ENCODE peak calls at places on chromosomes 7 and 10, in seven cellular contexts. One of them, this sample, is unnamed.

GRCh38 chr7:38327597-38327996 is 54.2 kb upstream of the TARP start:
- DNase-seq in heart right ventricle: no peak
- DNase-seq in fibroblast of lung: peak; percentile 55
- DNase-seq in left ventricle myocardium inferior: no peak
- DNase-seq in breast epithelium: no peak
- DNase-seq in A549: no peak
- DNase-seq in cardiac muscle cell: no peak
- DNase-seq in this sample: no peak

GRCh38 chr7:80659120-80660055 is 20.9 kb downstream of the CD36 start:
- DNase-seq in fibroblast of lung: peak; percentile 25
- DNase-seq in left ventricle myocardium inferior: no peak
- DNase-seq in A549: peak; percentile 26
- DNase-seq in breast epithelium: no peak
- DNase-seq in heart right ventricle: no peak
- DNase-seq in cardiac muscle cell: peak; percentile 20
- DNase-seq in this sample: no peak

GRCh38 chr7:148882668-148883232 is 1.3 kb downstream of the EZH2 start:
- DNase-seq in left ventricle myocardium inferior: no peak
- DNase-seq in cardiac muscle cell: no peak
- DNase-seq in heart right ventricle: no peak
- DNase-seq in A549: no peak
- DNase-seq in breast epithelium: no peak
- DNase-seq in fibroblast of lung: peak; percentile 6
- DNase-seq in this sample: no peak

GRCh38 chr10:114179148-114179547 is at the start of gene TDRD1:
- DNase-seq in heart right ventricle: peak; percentile 35
- DNase-seq in left ventricle myocardium inferior: no peak
- DNase-seq in fibroblast of lung: no peak
- DNase-seq in A549: no peak
- DNase-seq in cardiac muscle cell: no peak
- DNase-seq in breast epithelium: no peak
- DNase-seq in this sample: no peak

GRCh38 chr10:88332526-88333265 is 250.4 kb downstream of the RNLS start:
- DNase-seq in left ventricle myocardium inferior: no peak
- DNase-seq in A549: no peak
- DNase-seq in heart right ventricle: no peak
- DNase-seq in breast epithelium: no peak
- DNase-seq in cardiac muscle cell: no peak
- DNase-seq in fibroblast of lung: no peak
- DNase-seq in this sample: no peak

GRCh38 chr10:75611972-75612331 is 180.5 kb downstream of the LRMDA start:
- DNase-seq in heart right ventricle: no peak
- DNase-seq in cardiac muscle cell: no peak
- DNase-seq in breast epithelium: no peak
- DNase-seq in fibroblast of lung: no peak
- DNase-seq in A549: no peak
- DNase-seq in left ventricle myocardium inferior: no peak
- DNase-seq in this sample: no peak

GRCh38 chr10:102465466-102465865 is 14.1 kb upstream of the C10orf95 start:
- DNase-seq in fibroblast of lung: no peak
- DNase-seq in A549: no peak
- DNase-seq in heart right ventricle: no peak
- DNase-seq in cardiac muscle cell: no peak
- DNase-seq in breast epithelium: no peak
- DNase-seq in left ventricle myocardium inferior: no peak
- DNase-seq in this sample: no peak

GRCh38 chr10:76572021-76572420 is 1065.6 kb downstream of the KCNMA1 start:
- DNase-seq in fibroblast of lung: peak; percentile 18
- DNase-seq in A549: no peak
- DNase-seq in heart right ventricle: no peak
- DNase-seq in breast epithelium: no peak
- DNase-seq in left ventricle myocardium inferior: no peak
- DNase-seq in cardiac muscle cell: no peak
- DNase-seq in this sample: no peak

GRCh38 chr7:158110661-158111555 is 476.7 kb downstream of the PTPRN2 start:
- DNase-seq in A549: no peak
- DNase-seq in cardiac muscle cell: no peak
- DNase-seq in fibroblast of lung: no peak
- DNase-seq in breast epithelium: no peak
- DNase-seq in heart right ventricle: no peak
- DNase-seq in left ventricle myocardium inferior: no peak
- DNase-seq in this sample: no peak

GRCh38 chr10:100886946-100887345 is 25.8 kb upstream of the SLF2 start:
- DNase-seq in A549: no peak
- DNase-seq in cardiac muscle cell: no peak
- DNase-seq in breast epithelium: no peak
- DNase-seq in heart right ventricle: peak; percentile 36
- DNase-seq in left ventricle myocardium inferior: peak; percentile 52
- DNase-seq in fibroblast of lung: no peak
- DNase-seq in this sample: no peak

GRCh38 chr7:120064565-120064964 is 208.4 kb upstream of the KCND2 start:
- DNase-seq in cardiac muscle cell: no peak
- DNase-seq in fibroblast of lung: peak; percentile 53
- DNase-seq in breast epithelium: no peak
- DNase-seq in heart right ventricle: no peak
- DNase-seq in left ventricle myocardium inferior: no peak
- DNase-seq in A549: no peak
- DNase-seq in this sample: no peak

GRCh38 chr7:116809636-116810266 is 52.6 kb upstream of the CAPZA2 start:
- DNase-seq in A549: peak; percentile 79
- DNase-seq in cardiac muscle cell: peak; percentile 83
- DNase-seq in fibroblast of lung: peak; percentile 51
- DNase-seq in heart right ventricle: no peak
- DNase-seq in left ventricle myocardium inferior: no peak
- DNase-seq in breast epithelium: no peak
- DNase-seq in this sample: no peak

GRCh38 chr10:125161570-125162139 is 1.3 kb upstream of the CTBP2 start:
- DNase-seq in fibroblast of lung: no peak
- DNase-seq in heart right ventricle: peak; percentile 39
- DNase-seq in A549: no peak
- DNase-seq in left ventricle myocardium inferior: no peak
- DNase-seq in cardiac muscle cell: peak; percentile 55
- DNase-seq in breast epithelium: peak; percentile 67
- DNase-seq in this sample: no peak

GRCh38 chr10:43863859-43864591 is 215.3 kb upstream of the ZNF32 start:
- DNase-seq in heart right ventricle: peak; percentile 44
- DNase-seq in breast epithelium: no peak
- DNase-seq in cardiac muscle cell: no peak
- DNase-seq in fibroblast of lung: peak; percentile 93
- DNase-seq in left ventricle myocardium inferior: peak; percentile 59
- DNase-seq in A549: peak; percentile 50
- DNase-seq in this sample: peak; percentile 85

GRCh38 chr7:5997210-5997808 is 11.5 kb downstream of the PMS2 start:
- DNase-seq in breast epithelium: no peak
- DNase-seq in left ventricle myocardium inferior: peak; percentile 20
- DNase-seq in cardiac muscle cell: peak; percentile 48
- DNase-seq in heart right ventricle: no peak
- DNase-seq in A549: peak; percentile 73
- DNase-seq in fibroblast of lung: peak; percentile 58
- DNase-seq in this sample: no peak

GRCh38 chr7:132441935-132442334 is 134.3 kb downstream of the PLXNA4 start:
- DNase-seq in breast epithelium: no peak
- DNase-seq in A549: no peak
- DNase-seq in fibroblast of lung: no peak
- DNase-seq in cardiac muscle cell: no peak
- DNase-seq in left ventricle myocardium inferior: peak; percentile 40
- DNase-seq in heart right ventricle: no peak
- DNase-seq in this sample: no peak

GRCh38 chr7:84237533-84238173 is 43.1 kb upstream of the SEMA3A start:
- DNase-seq in breast epithelium: no peak
- DNase-seq in left ventricle myocardium inferior: no peak
- DNase-seq in fibroblast of lung: peak; percentile 93
- DNase-seq in cardiac muscle cell: no peak
- DNase-seq in A549: peak; percentile 61
- DNase-seq in heart right ventricle: no peak
- DNase-seq in this sample: no peak

GRCh38 chr7:150717821-150718420 is 1.5 kb downstream of the GIMAP1 start:
- DNase-seq in breast epithelium: no peak
- DNase-seq in cardiac muscle cell: no peak
- DNase-seq in left ventricle myocardium inferior: no peak
- DNase-seq in A549: no peak
- DNase-seq in fibroblast of lung: no peak
- DNase-seq in heart right ventricle: no peak
- DNase-seq in this sample: no peak

GRCh38 chr7:32318300-32319018 is 171.7 kb downstream of the LSM5 start:
- DNase-seq in A549: no peak
- DNase-seq in heart right ventricle: peak; percentile 41
- DNase-seq in left ventricle myocardium inferior: peak; percentile 28
- DNase-seq in breast epithelium: no peak
- DNase-seq in fibroblast of lung: no peak
- DNase-seq in cardiac muscle cell: no peak
- DNase-seq in this sample: no peak

GRCh38 chr10:49207936-49208482 is 19.8 kb upstream of the TMEM273 start:
- DNase-seq in heart right ventricle: no peak
- DNase-seq in cardiac muscle cell: no peak
- DNase-seq in breast epithelium: no peak
- DNase-seq in fibroblast of lung: no peak
- DNase-seq in A549: no peak
- DNase-seq in left ventricle myocardium inferior: no peak
- DNase-seq in this sample: no peak

GRCh38 chr10:89003344-89003743 is 12.7 kb downstream of the FAS start:
- DNase-seq in left ventricle myocardium inferior: no peak
- DNase-seq in breast epithelium: no peak
- DNase-seq in A549: no peak
- DNase-seq in cardiac muscle cell: no peak
- DNase-seq in fibroblast of lung: no peak
- DNase-seq in heart right ventricle: no peak
- DNase-seq in this sample: no peak

GRCh38 chr10:45425628-45426563 is 51.9 kb downstream of the ALOX5 start:
- DNase-seq in breast epithelium: no peak
- DNase-seq in fibroblast of lung: peak; percentile 16
- DNase-seq in A549: peak; percentile 34
- DNase-seq in cardiac muscle cell: no peak
- DNase-seq in heart right ventricle: no peak
- DNase-seq in left ventricle myocardium inferior: no peak
- DNase-seq in this sample: no peak

GRCh38 chr10:103985726-103986125 is 18.8 kb downstream of the SLK start:
- DNase-seq in heart right ventricle: no peak
- DNase-seq in A549: no peak
- DNase-seq in cardiac muscle cell: no peak
- DNase-seq in left ventricle myocardium inferior: no peak
- DNase-seq in fibroblast of lung: no peak
- DNase-seq in breast epithelium: no peak
- DNase-seq in this sample: no peak

GRCh38 chr10:79079074-79079397 is 10.3 kb downstream of the ZMIZ1 start:
- DNase-seq in left ventricle myocardium inferior: no peak
- DNase-seq in fibroblast of lung: no peak
- DNase-seq in cardiac muscle cell: no peak
- DNase-seq in breast epithelium: no peak
- DNase-seq in A549: no peak
- DNase-seq in heart right ventricle: no peak
- DNase-seq in this sample: no peak
- H3K4me1 ChIP-seq in left ventricle myocardium inferior: peaks cover 100% of the 10 kb centered on the region
- H3K4me1 ChIP-seq in fibroblast of lung: peaks cover 82% of the 10 kb centered on the region
- H3K4me1 ChIP-seq in cardiac muscle cell: peaks cover 71% of the 10 kb centered on the region
- H3K4me1 ChIP-seq in breast epithelium: peaks cover 65% of the 10 kb centered on the region
- H3K4me1 ChIP-seq in A549: peaks cover 100% of the 10 kb centered on the region
- H3K4me1 ChIP-seq in heart right ventricle: peaks cover 100% of the 10 kb centered on the region
- H3K4me1 ChIP-seq in this sample: peaks cover 57% of the 10 kb centered on the region

GRCh38 chr7:14483663-14484062 is 418.9 kb downstream of the DGKB start:
- DNase-seq in A549: no peak
- DNase-seq in breast epithelium: no peak
- DNase-seq in heart right ventricle: no peak
- DNase-seq in cardiac muscle cell: no peak
- DNase-seq in fibroblast of lung: no peak
- DNase-seq in left ventricle myocardium inferior: no peak
- DNase-seq in this sample: no peak
- TF ChIP-seq CTCF in A549: no peak
- TF ChIP-seq CTCF in breast epithelium: no peak
- TF ChIP-seq CTCF in heart right ventricle: no peak
- TF ChIP-seq CTCF in cardiac muscle cell: no peak
- TF ChIP-seq CTCF in fibroblast of lung: no peak
- TF ChIP-seq CTCF in left ventricle myocardium inferior: no peak
- TF ChIP-seq CTCF in this sample: no peak

GRCh38 chr10:116398224-116398623 is 29.4 kb upstream of the PNLIPRP3 start:
- DNase-seq in fibroblast of lung: no peak
- DNase-seq in cardiac muscle cell: no peak
- DNase-seq in left ventricle myocardium inferior: no peak
- DNase-seq in heart right ventricle: no peak
- DNase-seq in A549: no peak
- DNase-seq in breast epithelium: no peak
- DNase-seq in this sample: no peak
- H3K27ac ChIP-seq in fibroblast of lung: no peak overlapping the region
- H3K27ac ChIP-seq in cardiac muscle cell: no peak overlapping the region
- H3K27ac ChIP-seq in left ventricle myocardium inferior: no peak overlapping the region
- H3K27ac ChIP-seq in heart right ventricle: no peak overlapping the region
- H3K27ac ChIP-seq in A549: no peak overlapping the region
- H3K27ac ChIP-seq in breast epithelium: no peak overlapping the region
- H3K27ac ChIP-seq in this sample: no peak overlapping the region

GRCh38 chr10:6072215-6072941 is 10.2 kb upstream of the IL2RA start:
- DNase-seq in cardiac muscle cell: no peak
- DNase-seq in left ventricle myocardium inferior: no peak
- DNase-seq in breast epithelium: no peak
- DNase-seq in A549: no peak
- DNase-seq in fibroblast of lung: no peak
- DNase-seq in heart right ventricle: no peak
- DNase-seq in this sample: no peak
- H3K4me1 ChIP-seq in cardiac muscle cell: no peaks in the 10 kb centered on the region
- H3K4me1 ChIP-seq in left ventricle myocardium inferior: peaks cover 22% of the 10 kb centered on the region
- H3K4me1 ChIP-seq in breast epithelium: no peaks in the 10 kb centered on the region
- H3K4me1 ChIP-seq in A549: no peaks in the 10 kb centered on the region
- H3K4me1 ChIP-seq in fibroblast of lung: no peaks in the 10 kb centered on the region
- H3K4me1 ChIP-seq in heart right ventricle: peaks cover 8% of the 10 kb centered on the region
- H3K4me1 ChIP-seq in this sample: no peaks in the 10 kb centered on the region

GRCh38 chr10:27794157-27794556 is 48.5 kb upstream of the MKX start:
- DNase-seq in cardiac muscle cell: no peak
- DNase-seq in fibroblast of lung: no peak
- DNase-seq in breast epithelium: no peak
- DNase-seq in heart right ventricle: no peak
- DNase-seq in left ventricle myocardium inferior: no peak
- DNase-seq in A549: peak; percentile 21
- DNase-seq in this sample: no peak
- TF ChIP-seq CTCF in cardiac muscle cell: no peak
- TF ChIP-seq CTCF in fibroblast of lung: no peak
- TF ChIP-seq CTCF in breast epithelium: no peak
- TF ChIP-seq CTCF in heart right ventricle: peak; percentile 10
- TF ChIP-seq CTCF in left ventricle myocardium inferior: peak; percentile 20
- TF ChIP-seq CTCF in A549: peak; percentile 15
- TF ChIP-seq CTCF in this sample: no peak

GRCh38 chr10:86060386-86061280 is 306.0 kb downstream of the GRID1 start:
- DNase-seq in fibroblast of lung: no peak
- DNase-seq in cardiac muscle cell: no peak
- DNase-seq in heart right ventricle: no peak
- DNase-seq in breast epithelium: no peak
- DNase-seq in left ventricle myocardium inferior: no peak
- DNase-seq in A549: no peak
- DNase-seq in this sample: peak; percentile 45
- H3K27ac ChIP-seq in fibroblast of lung: no peak overlapping the region
- H3K27ac ChIP-seq in cardiac muscle cell: no peak overlapping the region
- H3K27ac ChIP-seq in heart right ventricle: no peak overlapping the region
- H3K27ac ChIP-seq in breast epithelium: no peak overlapping the region
- H3K27ac ChIP-seq in left ventricle myocardium inferior: no peak overlapping the region
- H3K27ac ChIP-seq in A549: no peak overlapping the region
- H3K27ac ChIP-seq in this sample: no peak overlapping the region

This sample was measured in ascending aorta.